ENCODE peak calls at places on chromosomes 16 and 17, in six cellular contexts. R, F, C, X, V and Z are unnamed samples. For H3K4me1, the result is how much of the 10 kb centered on the place peaks cover.

GRCh38 chr16:10906482-10906881 is 29.5 kb downstream of the CIITA start:
- DNase-seq in R (no peak), F (no peak), C (no peak), X (no peak), V (no peak), Z (no peak)

GRCh38 chr16:27822529-27823437 is 240.7 kb downstream of the GSG1L start:
- DNase-seq in R (no peak), F (no peak), C (no peak), X (no peak), V (peak), Z (peak)

GRCh38 chr16:9901-10665 is 43.3 kb downstream of the POLR3K start:
- DNase-seq in R (peak), F (no peak), C (peak), X (no peak), V (peak), Z (peak)

GRCh38 chr16:63614421-63614820 is 1507.4 kb downstream of the CDH11 start:
- DNase-seq in R (no peak), F (no peak), C (no peak), X (no peak), V (no peak), Z (no peak)

GRCh38 chr17:35051579-35052239 is 11.8 kb downstream of the RFFL start:
- DNase-seq in R (no peak), F (no peak), C (no peak), X (no peak), V (no peak), Z (no peak)

GRCh38 chr16:87502308-87502969 is 9.6 kb upstream of the ZCCHC14 start:
- DNase-seq in R (no peak), F (no peak), C (no peak), X (no peak), V (no peak), Z (no peak)

GRCh38 chr16:83995756-83996155 is 27.7 kb downstream of the NECAB2 start:
- DNase-seq in R (no peak), F (no peak), C (peak), X (peak), V (no peak), Z (peak)

GRCh38 chr17:7984904-7985303 is 17.5 kb upstream of the GUCY2D start:
- DNase-seq in R (no peak), F (no peak), C (no peak), X (peak), V (peak), Z (no peak)

GRCh38 chr17:30831257-30831656 is 509 bp upstream of the ATAD5 start:
- DNase-seq in R (peak), F (no peak), C (no peak), X (no peak), V (no peak), Z (no peak)

GRCh38 chr16:52069866-52070265 is 477.1 kb downstream of the TOX3 start:
- DNase-seq in R (peak), F (no peak), C (no peak), X (no peak), V (no peak), Z (no peak)

GRCh38 chr17:9612016-9612415 is 33.3 kb upstream of the USP43 start:
- DNase-seq in R (no peak), F (no peak), C (no peak), X (no peak), V (no peak), Z (no peak)

GRCh38 chr17:40605301-40605700 is 40.0 kb upstream of the CCR7 start:
- DNase-seq in R (no peak), F (no peak), C (no peak), X (no peak), V (no peak), Z (no peak)

GRCh38 chr16:68936729-68937631 is 93.6 kb downstream of the TANGO6 start:
- DNase-seq in R (no peak), F (no peak), C (no peak), X (no peak), V (no peak), Z (no peak)

GRCh38 chr17:79180358-79181005 is 105.9 kb downstream of the ENGASE start:
- DNase-seq in R (no peak), F (no peak), C (no peak), X (no peak), V (no peak), Z (no peak)

GRCh38 chr16:82456683-82457082 is 170.1 kb upstream of the CDH13 start:
- DNase-seq in R (peak), F (no peak), C (peak), X (peak), V (no peak), Z (peak)

GRCh38 chr17:73787721-73788051 is 143.4 kb upstream of the SDK2 start:
- DNase-seq in R (no peak), F (no peak), C (no peak), X (no peak), V (no peak), Z (peak)

GRCh38 chr17:78130439-78131101 is at the start of gene TMC8:
- DNase-seq in R (no peak), F (no peak), C (peak), X (peak), V (no peak), Z (peak)

GRCh38 chr16:80436510-80436909 is 104.3 kb upstream of the DYNLRB2 start:
- DNase-seq in R (no peak), F (no peak), C (no peak), X (no peak), V (no peak), Z (no peak)

GRCh38 chr17:18361837-18362380 is 1.4 kb downstream of the SHMT1 start:
- DNase-seq in R (no peak), F (no peak), C (no peak), X (no peak), V (no peak), Z (no peak)

GRCh38 chr17:39144414-39144813 is 7.0 kb downstream of the PLXDC1 start:
- DNase-seq in R (no peak), F (peak), C (peak), X (peak), V (peak), Z (peak)

GRCh38 chr16:15833551-15833950 is 23.3 kb downstream of the MYH11 start:
- DNase-seq in R (no peak), F (no peak), C (no peak), X (no peak), V (no peak), Z (no peak)

GRCh38 chr17:17763136-17763535 is 73.7 kb downstream of the SREBF1 start:
- DNase-seq in R (no peak), F (no peak), C (no peak), X (no peak), V (no peak), Z (no peak)

GRCh38 chr17:41957869-41958231 is 8.7 kb upstream of the CNP start:
- DNase-seq in R (no peak), F (no peak), C (no peak), X (no peak), V (no peak), Z (no peak)

GRCh38 chr16:86020971-86021370 is 122.0 kb downstream of the IRF8 start:
- DNase-seq in R (no peak), F (no peak), C (no peak), X (peak), V (peak), Z (no peak)

GRCh38 chr16:11087691-11088431 is 143.5 kb downstream of the CLEC16A start:
- DNase-seq in R (no peak), F (no peak), C (no peak), X (no peak), V (no peak), Z (no peak)

GRCh38 chr17:82587234-82588086 is 60.8 kb downstream of the WDR45B start:
- DNase-seq in R (peak), F (no peak), C (no peak), X (no peak), V (no peak), Z (no peak)

GRCh38 chr17:78993241-78993956 is 13.7 kb upstream of the LGALS3BP start:
- DNase-seq in R (peak), F (peak), C (peak), X (peak), V (peak), Z (peak)

GRCh38 chr17:10041287-10041612 is 136.2 kb upstream of the RCVRN start:
- DNase-seq in R (peak), F (no peak), C (no peak), X (no peak), V (no peak), Z (no peak)

GRCh38 chr17:40218740-40219072 is 398 bp upstream of the WIPF2 start:
- DNase-seq in R (peak), F (peak), C (peak), X (peak), V (peak), Z (peak)

GRCh38 chr17:59695943-59696681 is 11.1 kb downstream of the PTRH2 start:
- DNase-seq in R (peak), F (no peak), C (no peak), X (no peak), V (no peak), Z (no peak)

GRCh38 chr16:12124742-12125141 is 148.2 kb downstream of the SNX29 start:
- DNase-seq in R (no peak), F (no peak), C (no peak), X (no peak), V (no peak), Z (no peak)

GRCh38 chr17:59618894-59619312 is 792 bp upstream of the CLTC start:
- DNase-seq in R (no peak), F (peak), C (no peak), X (no peak), V (no peak), Z (no peak)

GRCh38 chr16:86576591-86577313 is 1.6 kb upstream of the FOXL1 start:
- DNase-seq in R (no peak), F (no peak), C (no peak), X (no peak), V (no peak), Z (no peak)

GRCh38 chr17:73142763-73143395 is 21.9 kb upstream of the SSTR2 start:
- DNase-seq in R (no peak), F (no peak), C (no peak), X (peak), V (no peak), Z (no peak)

GRCh38 chr16:49631521-49632041 is 224.3 kb downstream of the ZNF423 start:
- DNase-seq in R (no peak), F (no peak), C (no peak), X (no peak), V (no peak), Z (no peak)

GRCh38 chr17:66304304-66305174 is 2.1 kb downstream of the PRKCA start:
- DNase-seq in R (peak), F (no peak), C (peak), X (no peak), V (no peak), Z (no peak)

GRCh38 chr17:81812571-81813370 is 8.8 kb downstream of the GCGR start:
- DNase-seq in R (no peak), F (no peak), C (no peak), X (no peak), V (no peak), Z (no peak)

GRCh38 chr17:21285164-21286065 is 904 bp downstream of the MAP2K3 start:
- DNase-seq in R (no peak), F (no peak), C (peak), X (peak), V (peak), Z (peak)
- H3K4me1 ChIP-seq in R (half or more), F (under half), C (under half), X (half or more), V (half or more), Z (half or more)

GRCh38 chr16:29975134-29975538 is 1.5 kb downstream of the TAOK2 start:
- DNase-seq in R (no peak), F (no peak), C (no peak), X (no peak), V (no peak), Z (no peak)

GRCh38 chr16:29974291-29975133 is 844 bp downstream of the TAOK2 start:
- DNase-seq in R (no peak), F (no peak), C (peak), X (peak), V (no peak), Z (no peak)

GRCh38 chr16:29972500-29972899 is 1.2 kb upstream of the TAOK2 start:
- DNase-seq in R (no peak), F (no peak), C (no peak), X (no peak), V (no peak), Z (no peak)

GRCh38 chr16:29972992-29973383 is 680 bp upstream of the TAOK2 start:
- DNase-seq in R (no peak), F (no peak), C (no peak), X (no peak), V (no peak), Z (no peak)

DNA sequence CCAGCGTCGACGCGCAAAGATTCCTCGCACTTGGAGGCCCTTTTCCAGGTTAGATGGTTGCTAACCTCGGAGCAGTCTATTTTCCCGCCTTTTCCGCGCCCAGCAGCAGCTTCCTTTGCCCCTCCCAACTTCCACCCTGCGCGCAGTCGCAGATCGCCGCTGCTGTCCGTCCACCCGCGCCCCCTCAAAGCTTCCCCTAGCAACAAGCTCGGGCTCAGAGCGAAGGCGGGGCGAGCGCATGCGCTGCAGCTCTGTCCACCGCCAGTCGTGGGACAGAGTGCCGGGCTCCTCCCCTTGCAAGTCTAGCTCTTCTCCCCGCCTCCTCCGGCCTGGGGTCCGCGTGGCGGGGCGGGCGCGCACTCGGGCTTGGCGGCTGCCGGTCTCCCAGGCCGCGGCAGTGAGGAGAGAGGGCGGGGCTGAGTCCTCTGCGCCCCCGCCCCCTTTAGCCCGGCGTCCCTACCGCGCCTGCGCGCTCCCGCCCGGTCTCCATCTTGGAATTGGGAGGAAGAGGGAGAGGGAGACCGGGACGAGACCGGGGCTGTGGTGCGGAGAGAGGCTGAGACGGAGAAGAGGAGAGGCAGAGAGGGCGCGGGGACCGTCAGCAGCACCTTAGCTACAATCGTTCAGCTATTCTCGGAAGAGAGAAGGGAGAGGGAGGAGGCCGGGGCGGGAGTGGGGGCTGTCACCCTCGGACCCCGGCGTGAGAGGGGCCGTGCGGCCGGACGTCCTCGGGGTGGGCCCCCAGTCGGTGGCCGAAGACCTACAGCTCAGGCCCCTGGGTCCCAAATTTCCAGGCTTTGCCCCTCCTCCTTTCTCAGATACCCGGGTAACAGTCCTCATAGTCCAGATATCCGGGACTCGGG is at the start of gene TAOK2:
- DNase-seq in R (peak), F (peak), C (peak), X (peak), V (peak), Z (peak)
- TF ChIP-seq EP300 in R (no peak), F (peak), C (no peak), X (no peak), V (no peak), Z (no peak)

GRCh38 chr17:32298721-32299578 is 33.3 kb downstream of the RHBDL3 start:
- DNase-seq in R (no peak), F (no peak), C (no peak), X (no peak), V (no peak), Z (no peak)

GRCh38 chr17:32297860-32298259 is 32.2 kb downstream of the RHBDL3 start:
- DNase-seq in R (no peak), F (no peak), C (no peak), X (no peak), V (no peak), Z (no peak)

GRCh38 chr17:32299579-32300158 is 34.0 kb downstream of the RHBDL3 start:
- DNase-seq in R (no peak), F (no peak), C (no peak), X (no peak), V (no peak), Z (no peak)

GRCh38 chr17:32297424-32297823 is 31.8 kb downstream of the RHBDL3 start:
- DNase-seq in R (no peak), F (no peak), C (no peak), X (no peak), V (no peak), Z (no peak)

DNA sequence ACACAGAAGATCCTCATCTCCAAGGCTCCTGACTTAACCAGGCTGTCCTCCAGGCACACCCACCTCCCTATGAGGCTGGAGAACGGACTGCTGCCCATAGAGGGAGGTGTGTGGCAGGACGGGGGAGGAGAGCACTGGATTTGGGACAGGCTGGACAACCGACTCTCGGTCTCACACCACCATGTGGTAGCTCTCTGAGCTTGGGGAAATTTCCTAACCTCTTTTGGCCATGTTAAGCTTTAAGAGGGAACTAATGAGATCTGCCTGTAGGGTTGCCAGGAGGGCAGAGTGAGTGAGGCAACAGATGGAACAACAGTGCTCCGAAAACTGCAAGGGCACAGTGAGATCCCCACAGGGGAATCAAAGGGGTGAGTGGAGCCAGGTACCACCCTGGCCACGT is 32.7 kb downstream of the RHBDL3 start:
- DNase-seq in R (peak), F (no peak), C (no peak), X (no peak), V (no peak), Z (no peak)
- TF ChIP-seq CTCF in R (no peak), F (no peak), C (no peak), X (no peak), V (no peak), Z (no peak)

GRCh38 chr17:29713626-29714025 is 90.9 kb upstream of the CORO6 start:
- DNase-seq in R (no peak), F (no peak), C (no peak), X (no peak), V (no peak), Z (no peak)
- H3K4me1 ChIP-seq in R (under half), F (under half), C (under half), X (under half), V (under half), Z (under half)

DNA sequence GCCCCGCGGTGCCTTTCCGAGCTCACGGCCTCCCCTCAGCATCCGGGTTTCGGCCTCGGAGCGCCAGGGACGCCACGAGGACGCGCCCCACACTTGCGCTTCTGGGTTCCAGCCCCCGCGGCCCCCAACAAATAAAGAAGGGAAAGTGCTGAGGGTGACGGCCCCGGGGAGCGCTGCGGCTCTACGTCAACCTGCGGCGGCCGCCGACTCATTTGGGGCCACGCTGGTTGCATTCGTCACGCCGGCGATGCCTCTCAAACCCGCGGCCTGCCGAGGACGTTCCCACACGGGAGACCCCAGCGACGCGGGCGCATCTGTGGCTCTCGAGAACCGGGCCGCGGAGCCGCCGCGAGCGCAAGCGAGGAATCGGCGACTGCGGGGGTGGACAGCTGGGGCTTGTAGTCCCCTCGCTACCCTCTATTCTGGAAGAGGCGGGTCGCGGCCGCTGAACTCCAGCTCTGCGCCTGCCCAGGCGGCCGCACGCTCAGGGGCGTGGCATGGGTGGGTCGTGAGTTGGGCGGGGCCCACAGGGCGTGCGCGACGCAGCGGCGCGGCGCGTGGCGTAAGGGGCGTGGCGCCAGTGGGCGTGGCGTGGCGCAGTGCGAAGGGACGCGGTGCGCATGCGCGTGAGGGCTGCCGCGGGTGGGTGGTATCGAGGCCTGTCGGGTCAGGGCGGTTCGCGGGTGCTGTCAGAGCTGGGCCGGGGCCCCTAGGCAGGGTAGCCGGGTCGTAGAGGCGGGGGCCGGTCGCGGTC is at the start of gene AMZ2:
- DNase-seq in R (peak), F (peak), C (peak), X (peak), V (peak), Z (peak)
- TF ChIP-seq EP300 in R (no peak), F (peak), C (no peak), X (peak), V (no peak), Z (no peak)

DNA sequence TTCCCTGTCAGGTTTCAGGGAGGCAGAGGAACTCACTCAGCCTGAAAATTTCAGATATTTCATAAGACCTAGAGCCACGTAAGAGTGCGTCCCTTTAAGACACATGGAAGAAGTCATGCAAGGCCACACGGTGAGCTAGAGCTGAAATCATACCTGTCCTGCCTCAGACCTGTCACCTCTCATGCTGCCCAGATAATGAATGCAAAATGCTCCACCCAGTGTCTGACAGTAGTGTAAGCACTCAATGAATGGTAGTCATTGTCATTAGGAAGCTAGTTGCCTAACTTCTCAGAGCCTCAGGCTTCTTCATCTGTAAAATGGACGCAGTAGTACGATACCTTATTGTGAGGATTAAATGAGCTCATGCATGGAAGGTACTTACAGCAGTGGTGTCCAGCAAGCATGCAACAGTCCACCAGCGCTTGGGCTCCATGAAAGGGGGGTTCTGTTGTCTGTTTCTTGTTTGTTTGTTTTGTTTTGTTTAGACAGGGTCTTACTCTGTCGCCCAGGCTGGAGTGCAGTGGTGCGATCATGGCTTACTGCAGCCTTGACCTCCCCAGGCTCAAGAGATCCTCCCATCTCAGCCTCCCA is 60.7 kb downstream of the WSB1 start:
- DNase-seq in R (peak), F (no peak), C (no peak), X (no peak), V (no peak), Z (no peak)
- TF ChIP-seq CTCF in R (no peak), F (no peak), C (no peak), X (no peak), V (no peak), Z (no peak)

GRCh38 chr17:76490112-76490710 is 11.0 kb downstream of the RHBDF2 start:
- DNase-seq in R (no peak), F (no peak), C (no peak), X (no peak), V (no peak), Z (no peak)
- H3K4me1 ChIP-seq in R (under half), F (under half), C (under half), X (half or more), V (under half), Z (under half)

GRCh38 chr16:21197621-21198020 is 13.8 kb downstream of the ZP2 start:
- DNase-seq in R (no peak), F (no peak), C (no peak), X (no peak), V (no peak), Z (no peak)
- TF ChIP-seq EP300 in R (no peak), F (no peak), C (no peak), X (no peak), V (no peak), Z (no peak)